ENCODE peak calls at places on chromosomes 16 and 17, in six cellular contexts. G is ovary, X is suprapubic skin, Y is A549, E is stomach, Z is tibial nerve. V is an unnamed sample.

GRCh38 chr17:72476575-72476986 is 355.8 kb downstream of the SOX9 start:
- DNase-seq in Y (no peak), G (no peak), E (peak; percentile 59), Z (no peak), X (no peak), V (no peak)

GRCh38 chr16:6682142-6682811 is 650.4 kb upstream of the RBFOX1 start:
- DNase-seq in G (no peak), Z (peak; percentile 9), X (no peak), E (peak; percentile 31), Y (peak; percentile 3), V (peak; percentile 35)

GRCh38 chr17:47724705-47725104 is 8.3 kb upstream of the TBX21 start:
- DNase-seq in Z (no peak), Y (no peak), G (no peak), X (no peak), E (no peak), V (no peak)

GRCh38 chr16:67428146-67428731 is 2.7 kb upstream of the HSD11B2 start:
- DNase-seq in X (no peak), G (peak; percentile 80), Y (peak; percentile 86), Z (peak; percentile 57), E (peak; percentile 85), V (no peak)

GRCh38 chr16:52407778-52408177 is 139.2 kb downstream of the TOX3 start:
- DNase-seq in X (no peak), G (no peak), Y (no peak), Z (no peak), E (no peak), V (no peak)

GRCh38 chr17:72789711-72790110 is 302.8 kb downstream of the SLC39A11 start:
- DNase-seq in E (no peak), G (no peak), X (no peak), Y (no peak), Z (no peak), V (no peak)

GRCh38 chr16:22614271-22614947 is 103.7 kb downstream of the NPIPB5 start:
- DNase-seq in X (no peak), G (no peak), Y (no peak), Z (no peak), E (no peak), V (no peak)

GRCh38 chr17:44367219-44367618 is 3.6 kb upstream of the FAM171A2 start:
- DNase-seq in X (no peak), Z (no peak), Y (no peak), E (no peak), G (no peak), V (no peak)

GRCh38 chr16:85716680-85717038 is 27.9 kb upstream of the GINS2 start:
- DNase-seq in Z (no peak), Y (no peak), E (no peak), X (no peak), G (no peak), V (no peak)

GRCh38 chr17:6703751-6704150 is 9.4 kb downstream of the SLC13A5 start:
- DNase-seq in Y (no peak), X (peak; percentile 49), G (no peak), Z (no peak), E (no peak), V (peak; percentile 60)

GRCh38 chr17:43170140-43170765 is 761 bp upstream of the NBR1 start:
- DNase-seq in Y (peak; percentile 99), G (peak; percentile 86), E (peak; percentile 91), X (peak; percentile 95), Z (peak; percentile 89), V (no peak)

GRCh38 chr16:54361813-54362212 is 75.2 kb upstream of the IRX3 start:
- DNase-seq in G (no peak), X (no peak), E (no peak), Z (no peak), Y (peak; percentile 18), V (no peak)

GRCh38 chr16:68227850-68228553 is 7.9 kb downstream of the ESRP2 start:
- DNase-seq in Z (no peak), G (no peak), X (no peak), E (peak; percentile 78), Y (no peak), V (no peak)

GRCh38 chr16:56769674-56770073 is 39.7 kb downstream of the NUP93 start:
- DNase-seq in Y (no peak), E (peak; percentile 33), X (no peak), Z (no peak), G (no peak), V (peak; percentile 35)

GRCh38 chr16:73031155-73031866 is 16.6 kb downstream of the ZFHX3 start:
- DNase-seq in X (no peak), Z (no peak), E (no peak), G (no peak), Y (no peak), V (no peak)

GRCh38 chr16:53282328-53282727 is 151.9 kb upstream of the RBL2 start:
- DNase-seq in Y (no peak), G (no peak), X (no peak), E (no peak), Z (no peak), V (no peak)

GRCh38 chr17:38751803-38752118 is 780 bp upstream of the PSMB3 start:
- DNase-seq in Y (peak; percentile 86), E (peak; percentile 84), Z (peak; percentile 81), G (peak; percentile 79), X (peak; percentile 92), V (peak; percentile 90)

GRCh38 chr17:32150358-32150757 is 8.1 kb downstream of the RHOT1 start:
- DNase-seq in Y (no peak), E (no peak), G (no peak), Z (no peak), X (no peak), V (no peak)

GRCh38 chr16:75262104-75262799 is 10.8 kb upstream of the BCAR1 start:
- DNase-seq in Y (no peak), G (peak; percentile 67), E (peak; percentile 60), X (peak; percentile 68), Z (no peak), V (no peak)

GRCh38 chr17:77213778-77214132 is 73.0 kb downstream of the SEC14L1 start:
- DNase-seq in G (no peak), Z (no peak), E (no peak), Y (no peak), X (peak; percentile 49), V (no peak)

GRCh38 chr16:27470567-27471431 is 68.8 kb downstream of the IL21R start:
- DNase-seq in X (no peak), Y (no peak), Z (no peak), G (no peak), E (no peak), V (peak; percentile 50)

GRCh38 chr17:77445030-77445907 is 304.5 kb downstream of the SEC14L1 start:
- DNase-seq in Y (no peak), X (peak; percentile 82), E (peak; percentile 57), Z (peak; percentile 61), G (peak; percentile 67), V (peak; percentile 79)

GRCh38 chr17:8289103-8289397 is 580 bp downstream of the RANGRF start:
- DNase-seq in Z (no peak), X (no peak), G (no peak), Y (no peak), E (no peak), V (peak; percentile 84)

GRCh38 chr17:228223-228615 is 46.8 kb upstream of the DOC2B start:
- DNase-seq in X (peak; percentile 51), G (no peak), E (no peak), Y (no peak), Z (no peak), V (no peak)

GRCh38 chr16:17552351-17552750 is 81.6 kb upstream of the XYLT1 start:
- DNase-seq in X (no peak), G (no peak), E (no peak), Z (no peak), Y (no peak), V (no peak)

GRCh38 chr17:74649909-74650308 is 26.4 kb upstream of the CD300E start:
- DNase-seq in E (no peak), Z (no peak), G (no peak), X (no peak), Y (no peak), V (no peak)

GRCh38 chr17:7632492-7632894 is 2.6 kb downstream of the SHBG start:
- DNase-seq in E (peak; percentile 31), G (no peak), Y (peak; percentile 79), Z (no peak), X (no peak), V (no peak)

GRCh38 chr16:87945351-87946042 is 5.7 kb upstream of the BANP start:
- DNase-seq in G (peak; percentile 84), X (no peak), Z (peak; percentile 41), E (peak; percentile 78), Y (no peak), V (no peak)

GRCh38 chr16:67101301-67101675 is 8.5 kb upstream of the PHAF1 start:
- DNase-seq in G (no peak), Y (no peak), X (no peak), E (no peak), Z (no peak), V (no peak)

DNA sequence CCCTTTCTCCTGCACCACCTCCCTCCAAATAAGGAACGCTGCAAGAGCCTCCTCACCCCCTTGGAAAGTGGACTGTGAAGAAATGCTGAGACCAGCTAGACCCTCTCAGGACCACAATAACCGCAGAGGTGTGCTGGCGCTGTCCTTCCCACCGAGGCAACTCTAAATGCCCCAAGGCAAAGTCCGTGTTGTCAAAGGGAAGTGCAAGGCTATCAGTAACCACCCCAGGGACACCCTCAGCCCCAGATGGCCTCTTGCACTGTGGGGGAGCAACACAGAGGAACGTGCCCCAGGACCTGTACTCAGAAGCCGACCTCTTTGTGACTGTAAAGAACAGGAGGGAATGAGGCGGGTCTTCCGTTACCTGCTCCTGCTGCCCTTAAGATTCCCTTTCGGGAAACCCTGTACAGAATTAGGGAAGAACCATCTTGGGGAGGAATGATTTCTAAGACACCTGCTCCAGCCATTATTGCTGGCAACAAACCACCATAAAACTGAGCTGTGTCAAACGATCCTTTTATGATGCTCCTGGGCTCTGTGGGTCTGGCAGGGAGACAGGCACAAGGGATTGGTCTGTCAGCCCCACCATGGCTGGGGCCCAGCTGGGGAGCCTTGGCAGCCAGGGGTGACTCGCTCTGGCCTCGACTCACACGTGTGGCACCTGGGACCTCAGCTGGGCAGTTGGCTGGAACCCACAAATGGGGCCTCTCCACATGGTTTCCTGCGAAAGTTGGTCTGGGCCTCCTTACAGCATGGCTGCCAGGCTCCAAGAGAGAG is 14.6 kb upstream of the MED9 start:
- DNase-seq in Z (no peak), E (no peak), X (no peak), Y (no peak), G (no peak), V (no peak)
- TF ChIP-seq EP300 in Z (no peak), E (no peak), X (no peak), Y (no peak), G (no peak), V (no peak)

GRCh38 chr16:30948087-30948955 is 547 bp upstream of the ORAI3 start:
- DNase-seq in Z (peak; percentile 98), Y (peak; percentile 87), G (peak; percentile 97), X (peak; percentile 94), E (peak; percentile 80), V (peak; percentile 92)
- TF ChIP-seq EP300 in Z (peak; percentile 10), Y (no peak), G (no peak), X (no peak), E (no peak), V (no peak)

DNA sequence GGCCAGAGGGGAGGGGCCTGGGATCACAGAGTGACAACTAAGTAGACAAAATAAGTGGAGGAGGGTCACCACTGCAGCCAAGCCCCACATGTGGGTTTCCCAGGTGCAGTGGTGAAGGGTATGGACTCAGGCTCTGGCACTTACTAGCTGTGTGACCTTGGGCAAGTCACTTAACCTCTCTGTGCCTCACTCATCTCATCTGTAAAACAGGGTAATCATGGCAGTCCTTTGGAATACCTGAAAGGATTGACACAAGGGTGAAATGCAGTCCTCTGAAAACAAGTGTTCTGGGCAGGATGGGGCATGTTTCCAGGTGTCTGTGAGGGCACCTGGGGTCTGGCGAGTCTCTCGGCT is 55.8 kb downstream of the NKD1 start:
- DNase-seq in E (no peak), Z (no peak), X (no peak), G (no peak), Y (no peak), V (no peak)
- TF ChIP-seq EP300 in E (no peak), Z (no peak), X (no peak), G (no peak), Y (no peak), V (no peak)

GRCh38 chr16:228917-229730 is at the start of gene LUC7L:
- DNase-seq in Z (peak; percentile 78), G (peak; percentile 85), Y (peak; percentile 90), X (peak; percentile 90), E (peak; percentile 87), V (peak; percentile 97)
- TF ChIP-seq EP300 in Z (peak; percentile 89), G (no peak), Y (no peak), X (no peak), E (no peak), V (no peak)

V was measured in upper lobe of left lung.